ENCODE peak calls at places on chromosomes 3 and 15, in five cellular contexts. Q is glutamatergic neuron, F is mesothelial cell of epicardium, I is NCI-H446, U is HS-27A. E is an unnamed sample.
A peak's percentile ranks its signal among the peaks of the same experiment; 100 is the strongest.

GRCh38 chr3:105853801-105854432 is 14.9 kb downstream of the CBLB start:
- DNase-seq in Q (no peak), U (no peak), I (no peak), F (no peak), E (no peak)

GRCh38 chr3:71345429-71346027 is 238.0 kb downstream of the FOXP1 start:
- DNase-seq in Q (no peak), U (no peak), F (no peak), I (no peak), E (no peak)

GRCh38 chr15:43492266-43492665 is 690 bp downstream of the TP53BP1 start:
- DNase-seq in F (no peak), U (no peak), I (no peak), Q (no peak), E (no peak)

GRCh38 chr3:190239325-190239724 is 82.9 kb downstream of the CLDN1 start:
- DNase-seq in F (no peak), U (no peak), Q (no peak), I (no peak), E (no peak)

GRCh38 chr3:119235151-119235550 is 5.5 kb downstream of the B4GALT4 start:
- DNase-seq in I (no peak), Q (no peak), F (no peak), U (peak; percentile 70), E (no peak)

GRCh38 chr3:39104961-39105686 is 2.3 kb downstream of the GORASP1 start:
- DNase-seq in I (no peak), F (no peak), Q (no peak), U (no peak), E (no peak)

GRCh38 chr3:42035816-42036482 is 55.2 kb upstream of the TRAK1 start:
- DNase-seq in F (no peak), Q (no peak), I (no peak), U (no peak), E (no peak)

GRCh38 chr3:179107617-179108016 is 36.0 kb upstream of the ZMAT3 start:
- DNase-seq in F (no peak), Q (no peak), U (no peak), I (no peak), E (no peak)

GRCh38 chr15:40500584-40501330 is 30.0 kb downstream of the CHST14 start:
- DNase-seq in Q (no peak), U (no peak), I (no peak), F (no peak), E (no peak)

GRCh38 chr3:150075417-150075865 is 104.7 kb upstream of the PFN2 start:
- DNase-seq in U (no peak), Q (no peak), F (no peak), I (no peak), E (no peak)

GRCh38 chr3:172152869-172153268 is 113.5 kb downstream of the FNDC3B start:
- DNase-seq in U (no peak), F (no peak), I (no peak), Q (no peak), E (no peak)

GRCh38 chr3:111069974-111070751 is 1.5 kb upstream of the NECTIN3 start:
- DNase-seq in Q (peak; percentile 36), U (no peak), F (no peak), I (no peak), E (no peak)

GRCh38 chr3:116000315-116000714 is 377.0 kb downstream of the GAP43 start:
- DNase-seq in F (no peak), Q (no peak), I (no peak), U (peak; percentile 77), E (peak; percentile 10)

GRCh38 chr3:61634678-61635077 is 73.3 kb downstream of the PTPRG start:
- DNase-seq in U (no peak), F (no peak), Q (no peak), I (no peak), E (no peak)

GRCh38 chr15:74598126-74598842 is 17.4 kb upstream of the CLK3 start:
- DNase-seq in Q (peak; percentile 80), F (no peak), U (peak; percentile 56), I (no peak), E (peak; percentile 38)

GRCh38 chr15:70210538-70210937 is 112.8 kb upstream of the TLE3 start:
- DNase-seq in U (no peak), Q (no peak), F (no peak), I (no peak), E (no peak)

GRCh38 chr15:48481802-48482201 is 150.6 kb downstream of the DUT start:
- DNase-seq in U (no peak), Q (no peak), I (no peak), F (no peak), E (no peak)

GRCh38 chr3:184143327-184143726 is 8.2 kb downstream of the EIF2B5 start:
- DNase-seq in U (no peak), F (no peak), Q (no peak), I (no peak), E (no peak)

GRCh38 chr15:69595009-69595825 is 142.6 kb downstream of the RPLP1 start:
- DNase-seq in Q (no peak), I (no peak), F (no peak), U (no peak), E (no peak)

GRCh38 chr3:124829819-124830554 is 57.2 kb downstream of the ITGB5 start:
- DNase-seq in U (no peak), F (no peak), I (no peak), Q (no peak), E (no peak)

GRCh38 chr3:152269423-152270144 is 855 bp downstream of the MBNL1 start:
- DNase-seq in Q (no peak), I (peak; percentile 71), U (peak; percentile 80), F (no peak), E (peak; percentile 60)

GRCh38 chr3:66472313-66473134 is 28.3 kb downstream of the LRIG1 start:
- DNase-seq in Q (no peak), I (no peak), U (peak; percentile 58), F (no peak), E (no peak)